ENCODE peak calls at places on chromosomes 4 and X, in six cellular contexts. One of them, this sample, is unnamed.

GRCh38 chr4:82500830-82501229 is 61.0 kb downstream of the TMEM150C start:
- DNase-seq in tibial nerve: no peak
- DNase-seq in iris pigment epithelial cell: no peak
- DNase-seq in pancreas: no peak
- DNase-seq in SW 1271: no peak
- DNase-seq in astrocyte of the spinal cord: no peak
- DNase-seq in this sample: peak

GRCh38 chrX:103730746-103731508 is 20.2 kb downstream of the TMEM31 start:
- DNase-seq in tibial nerve: peak
- DNase-seq in iris pigment epithelial cell: peak
- DNase-seq in pancreas: no peak
- DNase-seq in SW 1271: no peak
- DNase-seq in astrocyte of the spinal cord: peak
- DNase-seq in this sample: no peak

GRCh38 chrX:1427756-1428155 is 25.0 kb downstream of the ASMTL start:
- DNase-seq in tibial nerve: no peak
- DNase-seq in iris pigment epithelial cell: no peak
- DNase-seq in pancreas: no peak
- DNase-seq in SW 1271: no peak
- DNase-seq in astrocyte of the spinal cord: no peak
- DNase-seq in this sample: no peak

GRCh38 chrX:103329991-103330390 is at the start of gene TCEAL7:
- DNase-seq in tibial nerve: peak
- DNase-seq in iris pigment epithelial cell: peak
- DNase-seq in pancreas: no peak
- DNase-seq in SW 1271: no peak
- DNase-seq in astrocyte of the spinal cord: peak
- DNase-seq in this sample: no peak

GRCh38 chr4:151786158-151786495 is 25.3 kb upstream of the GATB start:
- DNase-seq in tibial nerve: no peak
- DNase-seq in iris pigment epithelial cell: no peak
- DNase-seq in pancreas: no peak
- DNase-seq in SW 1271: no peak
- DNase-seq in astrocyte of the spinal cord: no peak
- DNase-seq in this sample: no peak

GRCh38 chr4:107603430-107603829 is 116.6 kb downstream of the PAPSS1 start:
- DNase-seq in tibial nerve: no peak
- DNase-seq in iris pigment epithelial cell: peak
- DNase-seq in pancreas: no peak
- DNase-seq in SW 1271: no peak
- DNase-seq in astrocyte of the spinal cord: peak
- DNase-seq in this sample: no peak

GRCh38 chr4:25169446-25169845 is 9.2 kb upstream of the SEPSECS start:
- DNase-seq in tibial nerve: no peak
- DNase-seq in iris pigment epithelial cell: peak
- DNase-seq in pancreas: no peak
- DNase-seq in SW 1271: no peak
- DNase-seq in astrocyte of the spinal cord: no peak
- DNase-seq in this sample: no peak

GRCh38 chrX:45771114-45771513 is 570.4 kb upstream of the DIPK2B start:
- DNase-seq in tibial nerve: no peak
- DNase-seq in iris pigment epithelial cell: peak
- DNase-seq in pancreas: no peak
- DNase-seq in SW 1271: peak
- DNase-seq in astrocyte of the spinal cord: peak
- DNase-seq in this sample: no peak

GRCh38 chr4:103171006-103171405 is 27.1 kb downstream of the CENPE start:
- DNase-seq in tibial nerve: no peak
- DNase-seq in iris pigment epithelial cell: peak
- DNase-seq in pancreas: no peak
- DNase-seq in SW 1271: no peak
- DNase-seq in astrocyte of the spinal cord: no peak
- DNase-seq in this sample: no peak

GRCh38 chrX:38313190-38313589 is 14.1 kb downstream of the RPGR start:
- DNase-seq in tibial nerve: no peak
- DNase-seq in iris pigment epithelial cell: peak
- DNase-seq in pancreas: no peak
- DNase-seq in SW 1271: no peak
- DNase-seq in astrocyte of the spinal cord: peak
- DNase-seq in this sample: no peak

GRCh38 chr4:13907255-13907751 is 279.8 kb upstream of the BOD1L1 start:
- DNase-seq in tibial nerve: no peak
- DNase-seq in iris pigment epithelial cell: peak
- DNase-seq in pancreas: no peak
- DNase-seq in SW 1271: peak
- DNase-seq in astrocyte of the spinal cord: peak
- DNase-seq in this sample: no peak

This sample was measured in SHP77.